ENCODE peak calls at places on chromosomes 12 and 14, in five cellular contexts. H is A549, V is H1, C is K562, E is HepG2. B is an unnamed sample.

GRCh38 chr14:38279556-38279955 is 23.7 kb upstream of the CLEC14A start:
- DNase-seq in C (no peak), E (no peak), H (no peak), V (no peak), B (no peak)

GRCh38 chr12:84131076-84131475 is 781.5 kb downstream of the SLC6A15 start:
- DNase-seq in V (no peak), H (no peak), E (no peak), C (no peak), B (no peak)

GRCh38 chr14:57617510-57617909 is 123.9 kb upstream of the CCDC198 start:
- DNase-seq in C (no peak), V (no peak), H (no peak), E (no peak), B (no peak)

GRCh38 chr14:80624581-80624980 is 317.0 kb downstream of the CEP128 start:
- DNase-seq in E (no peak), C (no peak), V (no peak), H (no peak), B (no peak)

GRCh38 chr12:107436376-107436775 is 249.2 kb upstream of the PWP1 start:
- DNase-seq in C (no peak), V (no peak), E (peak), H (peak), B (no peak)

GRCh38 chr12:3213171-3213570 is 136.0 kb downstream of the TSPAN9 start:
- DNase-seq in E (no peak), H (no peak), V (no peak), C (no peak), B (no peak)

GRCh38 chr14:50344116-50344775 is 32.1 kb downstream of the DMAC2L start:
- DNase-seq in H (no peak), V (no peak), E (no peak), C (no peak), B (peak)

GRCh38 chr12:90091809-90092208 is 383.2 kb upstream of the ATP2B1 start:
- DNase-seq in C (no peak), H (no peak), E (no peak), V (no peak), B (no peak)

GRCh38 chr12:97940629-97941028 is 478.0 kb downstream of the RMST start:
- DNase-seq in V (no peak), H (no peak), E (no peak), C (no peak), B (no peak)

GRCh38 chr14:74401504-74402241 is 24.3 kb downstream of the SYNDIG1L start:
- DNase-seq in C (peak), V (peak), E (no peak), H (no peak), B (peak)

GRCh38 chr12:67572492-67572891 is 76.1 kb upstream of the DYRK2 start:
- DNase-seq in V (no peak), C (no peak), E (no peak), H (no peak), B (no peak)

GRCh38 chr14:52076334-52076733 is 7.5 kb upstream of the NID2 start:
- DNase-seq in H (no peak), V (no peak), C (no peak), E (no peak), B (no peak)

GRCh38 chr14:32635103-32635719 is 303.5 kb upstream of the NPAS3 start:
- DNase-seq in E (no peak), H (no peak), C (no peak), V (no peak), B (no peak)

GRCh38 chr12:9041321-9041720 is 52.0 kb downstream of the KLRG1 start:
- DNase-seq in V (no peak), C (no peak), H (no peak), E (no peak), B (no peak)

GRCh38 chr12:116864371-116865160 is 16.7 kb downstream of the HRK start:
- DNase-seq in E (peak), V (no peak), C (no peak), H (no peak), B (no peak)

GRCh38 chr14:32078794-32079663 is 1.9 kb downstream of the ARHGAP5 start:
- DNase-seq in E (peak), H (no peak), V (no peak), C (no peak), B (no peak)

GRCh38 chr14:42316746-42317145 is 710.1 kb downstream of the LRFN5 start:
- DNase-seq in H (no peak), E (no peak), C (no peak), V (no peak), B (no peak)

GRCh38 chr12:106145539-106146447 is 7.0 kb upstream of the NUAK1 start:
- DNase-seq in H (no peak), C (no peak), V (no peak), E (no peak), B (no peak)

GRCh38 chr12:5784626-5785130 is 160.4 kb downstream of the ANO2 start:
- DNase-seq in V (peak), H (no peak), E (no peak), C (no peak), B (no peak)

DNA sequence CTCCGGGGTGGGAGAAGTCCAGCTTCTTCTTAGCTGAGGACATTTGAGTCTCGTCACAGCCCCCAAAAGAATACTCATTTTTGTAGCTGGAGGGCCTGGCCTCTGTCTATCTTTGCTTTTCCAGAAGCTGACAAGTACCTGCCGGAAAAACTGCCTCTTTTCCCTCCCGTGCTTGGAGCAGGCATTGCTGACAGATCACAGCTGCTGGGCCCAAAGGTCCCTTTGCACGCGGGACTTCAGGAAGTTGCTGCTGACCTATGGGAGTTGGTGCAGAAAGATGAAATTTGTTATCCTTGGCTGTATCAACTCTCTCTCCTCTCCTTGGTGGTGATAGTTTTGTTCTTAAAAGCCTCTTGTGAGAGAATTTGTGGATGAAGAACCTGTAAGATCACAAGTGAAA is 92.8 kb downstream of the PAPOLA start:
- DNase-seq in V (no peak), E (no peak), C (no peak), H (no peak), B (no peak)
- TF ChIP-seq HDAC2 in V (no peak), E (no peak), C (no peak), H (no peak), B (no peak)

DNA sequence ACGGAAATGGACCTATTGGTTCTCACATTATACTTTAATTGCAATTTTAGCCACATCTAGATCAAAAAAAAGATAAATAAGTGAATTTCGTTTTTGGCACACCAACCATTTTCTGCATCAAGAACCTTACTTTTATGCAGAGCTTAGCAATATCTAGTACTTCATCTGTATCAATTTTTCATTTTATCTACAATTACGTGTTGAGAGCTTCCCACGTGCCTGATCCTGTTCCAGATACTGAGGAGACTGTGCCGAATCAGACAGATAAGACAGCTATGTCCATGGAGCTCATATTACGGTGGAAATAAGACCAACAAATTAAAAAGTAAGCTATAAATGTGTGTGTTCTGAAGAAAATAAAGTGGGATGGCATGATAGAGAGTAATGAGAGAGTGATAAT is 101.6 kb downstream of the MGAT4C start:
- DNase-seq in V (no peak), H (no peak), C (no peak), E (no peak), B (no peak)
- TF ChIP-seq HDAC2 in V (no peak), H (no peak), C (no peak), E (no peak), B (no peak)

DNA sequence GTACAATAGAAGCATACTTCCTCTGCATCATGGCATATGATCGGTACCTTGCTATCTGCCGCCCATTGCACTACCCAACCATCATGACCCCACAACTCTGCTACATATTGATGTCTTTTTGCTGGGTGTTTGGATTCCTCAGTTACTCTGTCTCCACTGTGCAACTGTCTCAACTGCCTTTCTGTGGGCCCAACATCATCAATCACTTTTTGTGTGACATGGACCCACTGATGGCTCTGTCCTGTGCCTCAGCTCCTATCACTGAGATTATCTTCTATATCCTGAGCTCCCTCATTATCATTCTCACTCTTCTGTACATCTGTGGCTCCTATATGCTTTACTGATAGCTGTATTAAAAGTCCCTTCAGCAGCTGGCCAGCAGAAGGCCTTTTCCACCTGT is 13.9 kb upstream of the OR11H6 start:
- DNase-seq in C (no peak), V (no peak), E (no peak), H (no peak), B (no peak)
- TF ChIP-seq HDAC2 in C (no peak), V (no peak), E (no peak), H (no peak), B (no peak)

GRCh38 chr12:62604856-62605255 is 138.2 kb downstream of the MON2 start:
- DNase-seq in C (peak), E (no peak), H (no peak), V (no peak), B (no peak)
- TF ChIP-seq HDAC2 in C (no peak), E (no peak), H (no peak), V (no peak), B (no peak)

GRCh38 chr12:20050166-20050565 is 318.2 kb upstream of the PDE3A start:
- DNase-seq in V (no peak), H (no peak), C (no peak), E (no peak), B (no peak)
- TF ChIP-seq HDAC2 in V (no peak), H (no peak), C (no peak), E (no peak), B (no peak)

GRCh38 chr12:16604853-16605252 is 1.1 kb downstream of the LMO3 start:
- DNase-seq in C (no peak), E (no peak), V (peak), H (no peak), B (no peak)

GRCh38 chr12:16606936-16607335 is 974 bp upstream of the LMO3 start:
- DNase-seq in C (no peak), V (no peak), E (no peak), H (no peak), B (no peak)

GRCh38 chr12:16606117-16606200 is at the start of gene LMO3:
- DNase-seq in E (no peak), V (no peak), C (no peak), H (no peak), B (no peak)

GRCh38 chr12:16606201-16606849 is 363 bp upstream of the LMO3 start:
- DNase-seq in E (no peak), C (no peak), V (peak), H (no peak), B (no peak)

DNA sequence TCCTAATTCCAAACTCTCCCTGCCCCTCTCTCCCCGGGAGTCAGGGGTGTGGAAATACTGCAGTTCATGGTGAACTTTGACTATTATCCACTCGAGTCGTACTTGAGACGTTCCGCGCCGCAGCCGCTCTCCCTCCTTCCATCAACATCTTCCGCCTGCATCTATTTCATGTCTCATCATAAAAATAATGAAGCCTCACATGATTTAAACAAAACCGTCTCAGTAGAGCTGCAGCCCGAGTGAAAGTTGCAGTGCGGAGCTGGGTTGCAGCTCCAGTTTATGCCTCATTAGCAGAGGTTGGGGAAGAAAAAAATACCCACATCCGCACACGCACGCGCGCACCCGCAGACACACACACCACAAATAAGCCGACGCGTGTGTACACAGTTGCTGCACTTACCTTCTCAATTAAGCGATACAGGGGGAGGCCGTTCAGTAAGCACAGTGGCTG is 271 bp downstream of the LMO3 start:
- DNase-seq in C (no peak), V (no peak), E (peak), H (no peak), B (no peak)
- TF ChIP-seq HDAC2 in C (no peak), V (no peak), E (no peak), H (no peak), B (no peak)

GRCh38 chr12:115700896-115701465 is 576.5 kb downstream of the MED13L start:
- DNase-seq in H (no peak), C (no peak), E (no peak), V (no peak), B (no peak)
- TF ChIP-seq HDAC2 in H (no peak), C (no peak), E (no peak), V (no peak), B (no peak)

DNA sequence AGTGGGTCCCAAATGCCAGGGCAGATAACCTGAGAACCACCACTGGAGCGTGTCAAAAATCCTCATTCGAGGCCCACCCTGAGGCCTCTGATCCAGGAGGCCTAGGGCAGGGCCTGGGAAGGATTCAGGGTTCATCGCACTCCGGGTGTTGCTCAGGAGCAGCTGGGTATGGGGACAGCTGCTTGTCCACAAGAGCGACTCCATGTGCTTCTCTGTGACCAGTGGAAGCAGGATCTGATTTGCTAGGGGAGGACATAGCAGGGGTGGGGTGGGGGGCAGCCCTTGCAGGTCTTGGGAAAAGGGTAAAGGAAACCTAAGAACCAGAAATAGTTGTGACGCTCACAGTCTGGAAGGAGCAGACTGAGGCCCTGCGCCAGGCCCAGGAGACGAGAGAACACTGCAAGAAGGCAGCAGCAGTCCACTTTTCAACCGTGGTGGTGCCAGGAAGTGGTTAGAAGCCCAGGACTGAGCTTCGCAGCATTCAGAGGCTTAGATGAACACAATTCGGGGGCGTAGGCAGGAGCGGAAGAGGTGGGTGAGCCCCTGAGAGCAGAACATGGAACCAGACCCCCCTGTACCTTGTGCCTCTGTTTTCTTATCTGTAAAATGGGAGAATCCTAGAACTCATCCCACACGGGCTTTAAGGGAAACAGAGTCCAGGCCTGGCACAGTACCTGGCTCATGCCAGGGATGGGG is 33.7 kb downstream of the ITPK1 start:
- DNase-seq in V (no peak), E (no peak), H (no peak), C (no peak), B (no peak)
- TF ChIP-seq HDAC2 in V (no peak), E (no peak), H (no peak), C (no peak), B (no peak)

GRCh38 chr12:109767456-109767855 is 53.8 kb downstream of the FAM222A start:
- DNase-seq in V (peak), H (no peak), E (no peak), C (no peak), B (no peak)
- TF ChIP-seq HDAC2 in V (no peak), H (no peak), E (no peak), C (no peak), B (no peak)

DNA sequence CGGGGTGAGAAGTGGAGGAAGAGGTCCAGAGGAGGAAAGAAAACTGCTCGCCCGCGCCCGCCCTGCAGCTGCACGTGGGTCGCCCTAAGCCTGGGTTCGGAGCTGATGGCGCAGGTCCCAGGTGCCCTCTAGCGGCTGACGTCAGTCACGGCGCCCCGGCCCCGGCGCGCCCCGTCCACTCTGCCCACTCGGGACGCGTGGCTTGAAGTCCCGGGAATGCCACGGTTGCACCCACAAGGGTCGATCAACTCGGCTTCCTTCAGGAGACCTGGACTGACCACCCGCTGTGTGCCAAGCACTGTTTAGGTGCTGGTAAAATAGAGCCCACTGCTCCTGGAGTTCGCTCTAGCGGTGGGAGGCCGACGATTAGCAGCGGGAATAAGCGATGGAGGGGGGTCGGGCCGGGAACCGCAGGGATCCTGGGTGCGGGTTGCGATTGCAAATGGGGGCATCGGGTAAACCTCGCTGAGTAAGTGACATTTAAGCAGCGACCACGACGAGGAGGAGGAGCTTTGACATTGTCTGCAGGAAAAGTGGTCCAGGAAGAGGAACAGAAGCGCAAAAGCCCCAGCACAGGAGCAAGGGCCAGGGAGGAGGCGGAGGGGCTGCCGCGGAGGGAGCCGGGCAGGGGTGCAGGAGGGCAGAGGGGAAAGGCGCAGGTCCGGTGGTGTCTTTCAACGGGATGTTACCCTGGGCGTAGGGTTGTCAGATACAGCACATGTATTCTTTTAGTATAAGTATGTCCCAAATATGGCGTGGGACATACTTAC is 5.1 kb upstream of the ZNF839 start:
- DNase-seq in V (peak), H (peak), E (peak), C (peak), B (no peak)
- TF ChIP-seq HDAC2 in V (peak), H (no peak), E (peak), C (peak), B (no peak)

B was measured in GM12878.